ENCODE peak calls at places on chromosomes 3 and 15, in ten cellular contexts. One of them, this sample, is unnamed.

GRCh38 chr15:46089438-46090044 is 454.7 kb downstream of the SQOR start:
- DNase-seq in brain microvascular endothelial cell: no peak
- DNase-seq in Panc1: no peak
- DNase-seq in heart right ventricle: no peak
- DNase-seq in ovary: no peak
- DNase-seq in lung: no peak
- DNase-seq in astrocyte: no peak
- DNase-seq in stomach: no peak
- DNase-seq in fibroblast of lung: peak
- DNase-seq in A673: peak
- DNase-seq in this sample: no peak

GRCh38 chr15:63560741-63561448 is 36.3 kb upstream of the FBXL22 start:
- DNase-seq in brain microvascular endothelial cell: no peak
- DNase-seq in Panc1: no peak
- DNase-seq in heart right ventricle: no peak
- DNase-seq in ovary: no peak
- DNase-seq in lung: no peak
- DNase-seq in astrocyte: no peak
- DNase-seq in stomach: no peak
- DNase-seq in fibroblast of lung: no peak
- DNase-seq in A673: no peak
- DNase-seq in this sample: no peak

GRCh38 chr3:134211797-134212196 is 38.9 kb downstream of the RYK start:
- DNase-seq in brain microvascular endothelial cell: peak
- DNase-seq in Panc1: no peak
- DNase-seq in heart right ventricle: peak
- DNase-seq in ovary: no peak
- DNase-seq in lung: no peak
- DNase-seq in astrocyte: peak
- DNase-seq in stomach: peak
- DNase-seq in fibroblast of lung: peak
- DNase-seq in A673: peak
- DNase-seq in this sample: no peak

GRCh38 chr3:19013879-19014278 is 134.4 kb upstream of the KCNH8 start:
- DNase-seq in brain microvascular endothelial cell: no peak
- DNase-seq in Panc1: no peak
- DNase-seq in heart right ventricle: no peak
- DNase-seq in ovary: no peak
- DNase-seq in lung: no peak
- DNase-seq in astrocyte: no peak
- DNase-seq in stomach: peak
- DNase-seq in fibroblast of lung: no peak
- DNase-seq in A673: no peak
- DNase-seq in this sample: no peak

GRCh38 chr3:30012941-30013543 is 593.4 kb upstream of the TGFBR2 start:
- DNase-seq in brain microvascular endothelial cell: peak
- DNase-seq in Panc1: peak
- DNase-seq in heart right ventricle: peak
- DNase-seq in ovary: peak
- DNase-seq in lung: peak
- DNase-seq in astrocyte: peak
- DNase-seq in stomach: peak
- DNase-seq in fibroblast of lung: peak
- DNase-seq in A673: peak
- DNase-seq in this sample: peak

GRCh38 chr3:128619146-128619890 is 31.3 kb downstream of the RPN1 start:
- DNase-seq in brain microvascular endothelial cell: peak
- DNase-seq in Panc1: peak
- DNase-seq in heart right ventricle: no peak
- DNase-seq in ovary: no peak
- DNase-seq in lung: no peak
- DNase-seq in astrocyte: peak
- DNase-seq in stomach: no peak
- DNase-seq in fibroblast of lung: peak
- DNase-seq in A673: no peak
- DNase-seq in this sample: no peak

GRCh38 chr15:90013503-90013937 is 12.4 kb downstream of the ZNF710 start:
- DNase-seq in brain microvascular endothelial cell: no peak
- DNase-seq in Panc1: no peak
- DNase-seq in heart right ventricle: no peak
- DNase-seq in ovary: no peak
- DNase-seq in lung: no peak
- DNase-seq in astrocyte: no peak
- DNase-seq in stomach: no peak
- DNase-seq in fibroblast of lung: no peak
- DNase-seq in A673: peak
- DNase-seq in this sample: no peak

GRCh38 chr15:93372209-93372910 is 283.3 kb upstream of the RGMA start:
- DNase-seq in brain microvascular endothelial cell: no peak
- DNase-seq in Panc1: no peak
- DNase-seq in heart right ventricle: no peak
- DNase-seq in ovary: no peak
- DNase-seq in lung: no peak
- DNase-seq in astrocyte: no peak
- DNase-seq in stomach: no peak
- DNase-seq in fibroblast of lung: no peak
- DNase-seq in A673: no peak
- DNase-seq in this sample: no peak

GRCh38 chr3:159260049-159260662 is 458.3 kb downstream of the MFSD1 start:
- DNase-seq in brain microvascular endothelial cell: peak
- DNase-seq in Panc1: no peak
- DNase-seq in heart right ventricle: peak
- DNase-seq in ovary: no peak
- DNase-seq in lung: peak
- DNase-seq in astrocyte: peak
- DNase-seq in stomach: no peak
- DNase-seq in fibroblast of lung: peak
- DNase-seq in A673: peak
- DNase-seq in this sample: no peak

GRCh38 chr3:116000315-116000714 is 377.0 kb downstream of the GAP43 start:
- DNase-seq in brain microvascular endothelial cell: peak
- DNase-seq in Panc1: peak
- DNase-seq in heart right ventricle: no peak
- DNase-seq in ovary: no peak
- DNase-seq in lung: no peak
- DNase-seq in astrocyte: peak
- DNase-seq in stomach: no peak
- DNase-seq in fibroblast of lung: peak
- DNase-seq in A673: peak
- DNase-seq in this sample: no peak

GRCh38 chr3:153173758-153174516 is 11.9 kb downstream of the RAP2B start:
- DNase-seq in brain microvascular endothelial cell: peak
- DNase-seq in Panc1: no peak
- DNase-seq in heart right ventricle: no peak
- DNase-seq in ovary: no peak
- DNase-seq in lung: no peak
- DNase-seq in astrocyte: peak
- DNase-seq in stomach: no peak
- DNase-seq in fibroblast of lung: peak
- DNase-seq in A673: no peak
- DNase-seq in this sample: no peak

DNA sequence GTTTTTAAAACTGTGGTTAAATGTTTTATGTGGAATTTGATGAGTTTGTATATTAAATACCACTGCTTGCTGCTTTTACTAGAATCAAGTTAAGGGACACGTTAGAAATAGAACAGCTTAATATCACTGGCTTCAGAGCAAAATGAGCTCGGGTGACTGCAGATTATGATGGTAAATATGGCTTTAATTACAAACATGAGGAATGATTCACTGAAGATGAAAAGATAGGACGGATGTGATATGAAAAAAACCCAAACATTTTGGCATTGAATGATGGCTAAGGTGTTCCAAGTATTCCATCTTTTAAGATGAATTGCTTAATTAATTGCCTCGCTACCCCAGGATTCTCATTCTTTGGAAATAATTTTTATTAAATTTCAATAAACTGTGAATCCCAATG is 33.7 kb downstream of the SLC24A1 start:
- DNase-seq in brain microvascular endothelial cell: no peak
- DNase-seq in Panc1: no peak
- DNase-seq in heart right ventricle: no peak
- DNase-seq in ovary: no peak
- DNase-seq in lung: no peak
- DNase-seq in astrocyte: no peak
- DNase-seq in stomach: no peak
- DNase-seq in fibroblast of lung: no peak
- DNase-seq in A673: no peak
- DNase-seq in this sample: no peak
- H3K27ac ChIP-seq in brain microvascular endothelial cell: no peak
- H3K27ac ChIP-seq in Panc1: no peak
- H3K27ac ChIP-seq in heart right ventricle: no peak
- H3K27ac ChIP-seq in ovary: no peak
- H3K27ac ChIP-seq in lung: no peak
- H3K27ac ChIP-seq in astrocyte: no peak
- H3K27ac ChIP-seq in stomach: no peak
- H3K27ac ChIP-seq in fibroblast of lung: no peak
- H3K27ac ChIP-seq in A673: no peak
- H3K27ac ChIP-seq in this sample: no peak

GRCh38 chr15:65304393-65305143 is at the start of gene RNU5B-1:
- DNase-seq in brain microvascular endothelial cell: peak
- DNase-seq in Panc1: peak
- DNase-seq in heart right ventricle: peak
- DNase-seq in ovary: peak
- DNase-seq in lung: peak
- DNase-seq in astrocyte: peak
- DNase-seq in stomach: peak
- DNase-seq in fibroblast of lung: peak
- DNase-seq in A673: peak
- DNase-seq in this sample: peak

GRCh38 chr15:65302061-65302460 is 2.4 kb upstream of the RNU5B-1 start:
- DNase-seq in brain microvascular endothelial cell: no peak
- DNase-seq in Panc1: no peak
- DNase-seq in heart right ventricle: no peak
- DNase-seq in ovary: peak
- DNase-seq in lung: no peak
- DNase-seq in astrocyte: no peak
- DNase-seq in stomach: no peak
- DNase-seq in fibroblast of lung: no peak
- DNase-seq in A673: no peak
- DNase-seq in this sample: peak

GRCh38 chr15:65305144-65305758 is 774 bp downstream of the RNU5B-1 start:
- DNase-seq in brain microvascular endothelial cell: no peak
- DNase-seq in Panc1: no peak
- DNase-seq in heart right ventricle: no peak
- DNase-seq in ovary: peak
- DNase-seq in lung: no peak
- DNase-seq in astrocyte: no peak
- DNase-seq in stomach: no peak
- DNase-seq in fibroblast of lung: no peak
- DNase-seq in A673: no peak
- DNase-seq in this sample: peak

GRCh38 chr15:65305776-65306175 is 1.3 kb downstream of the RNU5B-1 start:
- DNase-seq in brain microvascular endothelial cell: no peak
- DNase-seq in Panc1: no peak
- DNase-seq in heart right ventricle: no peak
- DNase-seq in ovary: peak
- DNase-seq in lung: no peak
- DNase-seq in astrocyte: no peak
- DNase-seq in stomach: no peak
- DNase-seq in fibroblast of lung: no peak
- DNase-seq in A673: peak
- DNase-seq in this sample: no peak

GRCh38 chr15:65303687-65304392 is 637 bp upstream of the RNU5B-1 start:
- DNase-seq in brain microvascular endothelial cell: peak
- DNase-seq in Panc1: no peak
- DNase-seq in heart right ventricle: peak
- DNase-seq in ovary: peak
- DNase-seq in lung: peak
- DNase-seq in astrocyte: peak
- DNase-seq in stomach: peak
- DNase-seq in fibroblast of lung: peak
- DNase-seq in A673: peak
- DNase-seq in this sample: peak
- H3K4me3 ChIP-seq in brain microvascular endothelial cell: peak
- H3K4me3 ChIP-seq in Panc1: peak
- H3K4me3 ChIP-seq in heart right ventricle: peak
- H3K4me3 ChIP-seq in ovary: peak
- H3K4me3 ChIP-seq in lung: no peak
- H3K4me3 ChIP-seq in astrocyte: peak
- H3K4me3 ChIP-seq in stomach: peak
- H3K4me3 ChIP-seq in fibroblast of lung: peak
- H3K4me3 ChIP-seq in A673: peak
- H3K4me3 ChIP-seq in this sample: peak

GRCh38 chr3:171317133-171317532 is 143.1 kb downstream of the TNIK start:
- DNase-seq in brain microvascular endothelial cell: peak
- DNase-seq in Panc1: no peak
- DNase-seq in heart right ventricle: peak
- DNase-seq in ovary: no peak
- DNase-seq in lung: no peak
- DNase-seq in astrocyte: no peak
- DNase-seq in stomach: no peak
- DNase-seq in fibroblast of lung: peak
- DNase-seq in A673: peak
- DNase-seq in this sample: no peak

GRCh38 chr3:171321241-171321640 is 139.0 kb downstream of the TNIK start:
- DNase-seq in brain microvascular endothelial cell: no peak
- DNase-seq in Panc1: no peak
- DNase-seq in heart right ventricle: no peak
- DNase-seq in ovary: no peak
- DNase-seq in lung: no peak
- DNase-seq in astrocyte: no peak
- DNase-seq in stomach: no peak
- DNase-seq in fibroblast of lung: no peak
- DNase-seq in A673: no peak
- DNase-seq in this sample: no peak

GRCh38 chr3:171323934-171324535 is 136.2 kb downstream of the TNIK start:
- DNase-seq in brain microvascular endothelial cell: peak
- DNase-seq in Panc1: no peak
- DNase-seq in heart right ventricle: no peak
- DNase-seq in ovary: no peak
- DNase-seq in lung: no peak
- DNase-seq in astrocyte: no peak
- DNase-seq in stomach: no peak
- DNase-seq in fibroblast of lung: no peak
- DNase-seq in A673: no peak
- DNase-seq in this sample: no peak

GRCh38 chr3:171321959-171322358 is 138.2 kb downstream of the TNIK start:
- DNase-seq in brain microvascular endothelial cell: no peak
- DNase-seq in Panc1: no peak
- DNase-seq in heart right ventricle: no peak
- DNase-seq in ovary: no peak
- DNase-seq in lung: no peak
- DNase-seq in astrocyte: no peak
- DNase-seq in stomach: no peak
- DNase-seq in fibroblast of lung: no peak
- DNase-seq in A673: no peak
- DNase-seq in this sample: no peak

GRCh38 chr3:171320721-171321120 is 139.5 kb downstream of the TNIK start:
- DNase-seq in brain microvascular endothelial cell: peak
- DNase-seq in Panc1: no peak
- DNase-seq in heart right ventricle: peak
- DNase-seq in ovary: no peak
- DNase-seq in lung: no peak
- DNase-seq in astrocyte: peak
- DNase-seq in stomach: no peak
- DNase-seq in fibroblast of lung: peak
- DNase-seq in A673: no peak
- DNase-seq in this sample: no peak
- H3K27ac ChIP-seq in brain microvascular endothelial cell: no peak
- H3K27ac ChIP-seq in Panc1: no peak
- H3K27ac ChIP-seq in heart right ventricle: peak
- H3K27ac ChIP-seq in ovary: no peak
- H3K27ac ChIP-seq in lung: peak
- H3K27ac ChIP-seq in astrocyte: no peak
- H3K27ac ChIP-seq in stomach: peak
- H3K27ac ChIP-seq in fibroblast of lung: no peak
- H3K27ac ChIP-seq in A673: no peak
- H3K27ac ChIP-seq in this sample: peak

GRCh38 chr3:136943396-136943795 is 14.4 kb upstream of the IL20RB start:
- DNase-seq in brain microvascular endothelial cell: no peak
- DNase-seq in Panc1: no peak
- DNase-seq in heart right ventricle: no peak
- DNase-seq in ovary: no peak
- DNase-seq in lung: no peak
- DNase-seq in astrocyte: no peak
- DNase-seq in stomach: no peak
- DNase-seq in fibroblast of lung: no peak
- DNase-seq in A673: no peak
- DNase-seq in this sample: no peak
- H3K4me3 ChIP-seq in brain microvascular endothelial cell: no peak
- H3K4me3 ChIP-seq in Panc1: no peak
- H3K4me3 ChIP-seq in heart right ventricle: no peak
- H3K4me3 ChIP-seq in ovary: no peak
- H3K4me3 ChIP-seq in lung: no peak
- H3K4me3 ChIP-seq in astrocyte: no peak
- H3K4me3 ChIP-seq in stomach: no peak
- H3K4me3 ChIP-seq in fibroblast of lung: no peak
- H3K4me3 ChIP-seq in A673: no peak
- H3K4me3 ChIP-seq in this sample: no peak

This sample was measured in aorta.